ENCODE peak calls at places on chromosomes 5 and 9, in six cellular contexts. One of them, this sample, is unnamed.

GRCh38 chr9:88809836-88810235 is 181.4 kb upstream of the S1PR3 start:
- DNase-seq in RPMI7951: no peak
- DNase-seq in T-cell: no peak
- DNase-seq in NCI-H146: no peak
- DNase-seq in progenitor cell of endocrine pancreas: no peak
- DNase-seq in NCI-H1092 treated with DMSO at 0.1 percent for 48 hours: no peak
- DNase-seq in this sample: no peak

GRCh38 chr9:34991833-34992375 is 2.4 kb downstream of the DNAJB5 start:
- DNase-seq in NCI-H146: peak; percentile 21
- DNase-seq in RPMI7951: no peak
- DNase-seq in NCI-H1092 treated with DMSO at 0.1 percent for 48 hours: no peak
- DNase-seq in T-cell: no peak
- DNase-seq in progenitor cell of endocrine pancreas: peak; percentile 27
- DNase-seq in this sample: peak; percentile 81

GRCh38 chr5:111043712-111044506 is 27.6 kb upstream of the TSLP start:
- DNase-seq in T-cell: no peak
- DNase-seq in progenitor cell of endocrine pancreas: no peak
- DNase-seq in RPMI7951: peak; percentile 29
- DNase-seq in NCI-H1092 treated with DMSO at 0.1 percent for 48 hours: no peak
- DNase-seq in NCI-H146: peak; percentile 2
- DNase-seq in this sample: no peak

GRCh38 chr5:137147346-137147745 is 351.8 kb downstream of the SPOCK1 start:
- DNase-seq in NCI-H1092 treated with DMSO at 0.1 percent for 48 hours: no peak
- DNase-seq in progenitor cell of endocrine pancreas: no peak
- DNase-seq in T-cell: no peak
- DNase-seq in RPMI7951: no peak
- DNase-seq in NCI-H146: no peak
- DNase-seq in this sample: no peak

GRCh38 chr5:141680751-141681201 is 1.3 kb downstream of the ARAP3 start:
- DNase-seq in progenitor cell of endocrine pancreas: no peak
- DNase-seq in T-cell: no peak
- DNase-seq in RPMI7951: peak; percentile 61
- DNase-seq in NCI-H1092 treated with DMSO at 0.1 percent for 48 hours: no peak
- DNase-seq in NCI-H146: no peak
- DNase-seq in this sample: no peak

GRCh38 chr9:34363619-34364351 is 12.9 kb downstream of the MYORG start:
- DNase-seq in NCI-H1092 treated with DMSO at 0.1 percent for 48 hours: no peak
- DNase-seq in progenitor cell of endocrine pancreas: no peak
- DNase-seq in NCI-H146: no peak
- DNase-seq in T-cell: no peak
- DNase-seq in RPMI7951: no peak
- DNase-seq in this sample: no peak

GRCh38 chr5:7501066-7501465 is 105.1 kb downstream of the ADCY2 start:
- DNase-seq in NCI-H146: no peak
- DNase-seq in T-cell: no peak
- DNase-seq in RPMI7951: no peak
- DNase-seq in progenitor cell of endocrine pancreas: no peak
- DNase-seq in NCI-H1092 treated with DMSO at 0.1 percent for 48 hours: no peak
- DNase-seq in this sample: no peak

GRCh38 chr5:133884525-133885311 is 83.7 kb downstream of the C5orf15 start:
- DNase-seq in RPMI7951: peak; percentile 38
- DNase-seq in progenitor cell of endocrine pancreas: no peak
- DNase-seq in NCI-H146: no peak
- DNase-seq in T-cell: no peak
- DNase-seq in NCI-H1092 treated with DMSO at 0.1 percent for 48 hours: peak; percentile 63
- DNase-seq in this sample: no peak

GRCh38 chr9:117405950-117406705 is 8.7 kb downstream of the ASTN2 start:
- DNase-seq in RPMI7951: no peak
- DNase-seq in NCI-H146: no peak
- DNase-seq in NCI-H1092 treated with DMSO at 0.1 percent for 48 hours: no peak
- DNase-seq in progenitor cell of endocrine pancreas: no peak
- DNase-seq in T-cell: no peak
- DNase-seq in this sample: no peak

GRCh38 chr9:110835859-110836271 is 167.3 kb downstream of the MUSK start:
- DNase-seq in progenitor cell of endocrine pancreas: no peak
- DNase-seq in T-cell: no peak
- DNase-seq in RPMI7951: peak; percentile 66
- DNase-seq in NCI-H1092 treated with DMSO at 0.1 percent for 48 hours: no peak
- DNase-seq in NCI-H146: no peak
- DNase-seq in this sample: no peak

GRCh38 chr9:2785060-2785459 is 58.8 kb downstream of the PUM3 start:
- DNase-seq in NCI-H1092 treated with DMSO at 0.1 percent for 48 hours: no peak
- DNase-seq in RPMI7951: no peak
- DNase-seq in NCI-H146: no peak
- DNase-seq in T-cell: no peak
- DNase-seq in progenitor cell of endocrine pancreas: no peak
- DNase-seq in this sample: no peak

GRCh38 chr9:106799146-106799545 is 63.8 kb upstream of the ZNF462 start:
- DNase-seq in NCI-H146: no peak
- DNase-seq in progenitor cell of endocrine pancreas: no peak
- DNase-seq in RPMI7951: peak; percentile 92
- DNase-seq in T-cell: no peak
- DNase-seq in NCI-H1092 treated with DMSO at 0.1 percent for 48 hours: no peak
- DNase-seq in this sample: no peak

GRCh38 chr5:45454114-45454513 is 242.1 kb downstream of the HCN1 start:
- DNase-seq in T-cell: no peak
- DNase-seq in progenitor cell of endocrine pancreas: no peak
- DNase-seq in NCI-H146: peak; percentile 17
- DNase-seq in RPMI7951: peak; percentile 58
- DNase-seq in NCI-H1092 treated with DMSO at 0.1 percent for 48 hours: peak; percentile 3
- DNase-seq in this sample: peak; percentile 97

GRCh38 chr5:154573011-154573410 is 95.0 kb upstream of the HAND1 start:
- DNase-seq in progenitor cell of endocrine pancreas: no peak
- DNase-seq in T-cell: no peak
- DNase-seq in NCI-H1092 treated with DMSO at 0.1 percent for 48 hours: no peak
- DNase-seq in RPMI7951: no peak
- DNase-seq in NCI-H146: no peak
- DNase-seq in this sample: no peak

GRCh38 chr5:60852317-60852716 is 8.2 kb upstream of the ELOVL7 start:
- DNase-seq in NCI-H1092 treated with DMSO at 0.1 percent for 48 hours: no peak
- DNase-seq in RPMI7951: no peak
- DNase-seq in T-cell: no peak
- DNase-seq in progenitor cell of endocrine pancreas: no peak
- DNase-seq in NCI-H146: no peak
- DNase-seq in this sample: no peak

GRCh38 chr5:151496041-151496484 is 48.7 kb downstream of the SLC36A1 start:
- DNase-seq in NCI-H1092 treated with DMSO at 0.1 percent for 48 hours: no peak
- DNase-seq in progenitor cell of endocrine pancreas: no peak
- DNase-seq in T-cell: no peak
- DNase-seq in RPMI7951: no peak
- DNase-seq in NCI-H146: no peak
- DNase-seq in this sample: no peak

GRCh38 chr5:17448877-17449276 is 49.2 kb upstream of the TAF11L2 start:
- DNase-seq in NCI-H1092 treated with DMSO at 0.1 percent for 48 hours: no peak
- DNase-seq in T-cell: no peak
- DNase-seq in NCI-H146: no peak
- DNase-seq in progenitor cell of endocrine pancreas: no peak
- DNase-seq in RPMI7951: no peak
- DNase-seq in this sample: no peak

GRCh38 chr9:99431103-99431502 is 209.0 kb downstream of the SEC61B start:
- DNase-seq in NCI-H146: no peak
- DNase-seq in progenitor cell of endocrine pancreas: no peak
- DNase-seq in NCI-H1092 treated with DMSO at 0.1 percent for 48 hours: no peak
- DNase-seq in T-cell: no peak
- DNase-seq in RPMI7951: peak; percentile 77
- DNase-seq in this sample: no peak

GRCh38 chr5:79229357-79230174 is 6.4 kb upstream of the JMY start:
- DNase-seq in NCI-H1092 treated with DMSO at 0.1 percent for 48 hours: no peak
- DNase-seq in RPMI7951: peak; percentile 83
- DNase-seq in progenitor cell of endocrine pancreas: no peak
- DNase-seq in T-cell: peak; percentile 40
- DNase-seq in NCI-H146: peak; percentile 61
- DNase-seq in this sample: peak; percentile 51

GRCh38 chr5:169762338-169763095 is 125.4 kb downstream of the DOCK2 start:
- DNase-seq in NCI-H1092 treated with DMSO at 0.1 percent for 48 hours: no peak
- DNase-seq in T-cell: no peak
- DNase-seq in progenitor cell of endocrine pancreas: no peak
- DNase-seq in NCI-H146: no peak
- DNase-seq in RPMI7951: peak; percentile 62
- DNase-seq in this sample: no peak

GRCh38 chr9:71521132-71521531 is 247.2 kb downstream of the CEMIP2 start:
- DNase-seq in progenitor cell of endocrine pancreas: no peak
- DNase-seq in NCI-H1092 treated with DMSO at 0.1 percent for 48 hours: no peak
- DNase-seq in RPMI7951: no peak
- DNase-seq in NCI-H146: no peak
- DNase-seq in T-cell: no peak
- DNase-seq in this sample: no peak

GRCh38 chr5:137858223-137858916 is 9.3 kb upstream of the MYOT start:
- DNase-seq in NCI-H146: no peak
- DNase-seq in NCI-H1092 treated with DMSO at 0.1 percent for 48 hours: no peak
- DNase-seq in progenitor cell of endocrine pancreas: no peak
- DNase-seq in T-cell: no peak
- DNase-seq in RPMI7951: peak; percentile 39
- DNase-seq in this sample: no peak

GRCh38 chr9:137797206-137798120 is 80.1 kb upstream of the CACNA1B start:
- DNase-seq in RPMI7951: no peak
- DNase-seq in progenitor cell of endocrine pancreas: no peak
- DNase-seq in T-cell: no peak
- DNase-seq in NCI-H1092 treated with DMSO at 0.1 percent for 48 hours: no peak
- DNase-seq in NCI-H146: peak; percentile 62
- DNase-seq in this sample: peak; percentile 46

GRCh38 chr5:60649288-60649917 is 50.6 kb downstream of the DEPDC1B start:
- DNase-seq in NCI-H1092 treated with DMSO at 0.1 percent for 48 hours: no peak
- DNase-seq in T-cell: no peak
- DNase-seq in RPMI7951: peak; percentile 36
- DNase-seq in progenitor cell of endocrine pancreas: no peak
- DNase-seq in NCI-H146: peak; percentile 10
- DNase-seq in this sample: peak; percentile 36

GRCh38 chr5:44827681-44828080 is 18.9 kb downstream of the MRPS30 start:
- DNase-seq in NCI-H1092 treated with DMSO at 0.1 percent for 48 hours: no peak
- DNase-seq in RPMI7951: peak; percentile 76
- DNase-seq in NCI-H146: no peak
- DNase-seq in progenitor cell of endocrine pancreas: no peak
- DNase-seq in T-cell: no peak
- DNase-seq in this sample: no peak

GRCh38 chr5:78959767-78960166 is 25.3 kb downstream of the ARSB start:
- DNase-seq in NCI-H1092 treated with DMSO at 0.1 percent for 48 hours: no peak
- DNase-seq in T-cell: no peak
- DNase-seq in NCI-H146: no peak
- DNase-seq in progenitor cell of endocrine pancreas: no peak
- DNase-seq in RPMI7951: no peak
- DNase-seq in this sample: no peak

GRCh38 chr5:66144799-66145390 is 795 bp downstream of the SREK1 start:
- DNase-seq in RPMI7951: peak; percentile 55
- DNase-seq in NCI-H1092 treated with DMSO at 0.1 percent for 48 hours: no peak
- DNase-seq in T-cell: no peak
- DNase-seq in NCI-H146: peak; percentile 85
- DNase-seq in progenitor cell of endocrine pancreas: no peak
- DNase-seq in this sample: peak; percentile 82

This sample was measured in G401.